ENCODE peak calls at places on chromosomes 13 and 19, in five cellular contexts. One of them, this sample, is unnamed.
A peak's percentile ranks its signal among the peaks of the same experiment; 100 is the strongest.

GRCh38 chr19:42473686-42474085 is 30.9 kb upstream of the CXCL17 start:
- DNase-seq in stromal cell of bone marrow: no peak
- DNase-seq in myocyte: no peak
- DNase-seq in uterus: no peak
- DNase-seq in WTC11: peak; percentile 29
- DNase-seq in this sample: no peak

GRCh38 chr13:50236898-50237318 is 221.7 kb downstream of the KCNRG start:
- DNase-seq in stromal cell of bone marrow: no peak
- DNase-seq in WTC11: no peak
- DNase-seq in myocyte: no peak
- DNase-seq in uterus: no peak
- DNase-seq in this sample: no peak

GRCh38 chr19:44869728-44870470 is 21.2 kb upstream of the TOMM40 start:
- DNase-seq in stromal cell of bone marrow: peak; percentile 46
- DNase-seq in WTC11: no peak
- DNase-seq in myocyte: peak; percentile 71
- DNase-seq in uterus: no peak
- DNase-seq in this sample: peak; percentile 84

GRCh38 chr13:111573362-111573761 is 252.9 kb downstream of the TEX29 start:
- DNase-seq in WTC11: no peak
- DNase-seq in stromal cell of bone marrow: no peak
- DNase-seq in uterus: no peak
- DNase-seq in myocyte: no peak
- DNase-seq in this sample: no peak

GRCh38 chr13:42893346-42893745 is 98.7 kb downstream of the EPSTI1 start:
- DNase-seq in stromal cell of bone marrow: peak; percentile 73
- DNase-seq in uterus: peak; percentile 23
- DNase-seq in myocyte: peak; percentile 36
- DNase-seq in WTC11: no peak
- DNase-seq in this sample: no peak

GRCh38 chr19:50377051-50377441 is 789 bp downstream of the NR1H2 start:
- DNase-seq in uterus: peak; percentile 46
- DNase-seq in myocyte: no peak
- DNase-seq in stromal cell of bone marrow: no peak
- DNase-seq in WTC11: peak; percentile 90
- DNase-seq in this sample: peak; percentile 50

GRCh38 chr19:33998739-33999345 is 173.5 kb upstream of the LSM14A start:
- DNase-seq in myocyte: peak; percentile 1
- DNase-seq in stromal cell of bone marrow: no peak
- DNase-seq in uterus: no peak
- DNase-seq in WTC11: no peak
- DNase-seq in this sample: no peak

GRCh38 chr13:113935081-113935511 is 38.8 kb downstream of the C13orf46 start:
- DNase-seq in myocyte: no peak
- DNase-seq in WTC11: peak; percentile 38
- DNase-seq in uterus: peak; percentile 14
- DNase-seq in stromal cell of bone marrow: no peak
- DNase-seq in this sample: peak; percentile 62

GRCh38 chr19:10952809-10953208 is 8.0 kb upstream of the SMARCA4 start:
- DNase-seq in WTC11: no peak
- DNase-seq in uterus: no peak
- DNase-seq in myocyte: no peak
- DNase-seq in stromal cell of bone marrow: no peak
- DNase-seq in this sample: no peak

GRCh38 chr13:110329258-110329657 is 22.2 kb downstream of the COL4A2 start:
- DNase-seq in myocyte: peak; percentile 81
- DNase-seq in stromal cell of bone marrow: no peak
- DNase-seq in WTC11: no peak
- DNase-seq in uterus: no peak
- DNase-seq in this sample: no peak

GRCh38 chr19:33024398-33024797 is 40.3 kb downstream of the RHPN2 start:
- DNase-seq in stromal cell of bone marrow: no peak
- DNase-seq in uterus: no peak
- DNase-seq in myocyte: no peak
- DNase-seq in WTC11: no peak
- DNase-seq in this sample: no peak

GRCh38 chr19:48806518-48806817 is 4.4 kb downstream of the BCAT2 start:
- DNase-seq in stromal cell of bone marrow: no peak
- DNase-seq in uterus: peak; percentile 61
- DNase-seq in WTC11: peak; percentile 76
- DNase-seq in myocyte: peak; percentile 34
- DNase-seq in this sample: no peak

GRCh38 chr19:29188704-29189375 is 24.1 kb downstream of the UQCRFS1 start:
- DNase-seq in uterus: no peak
- DNase-seq in WTC11: no peak
- DNase-seq in myocyte: no peak
- DNase-seq in stromal cell of bone marrow: peak; percentile 34
- DNase-seq in this sample: no peak

GRCh38 chr19:48635263-48635965 is 1.8 kb downstream of the DBP start:
- DNase-seq in uterus: peak; percentile 75
- DNase-seq in stromal cell of bone marrow: no peak
- DNase-seq in myocyte: peak; percentile 76
- DNase-seq in WTC11: peak; percentile 73
- DNase-seq in this sample: peak; percentile 73

GRCh38 chr19:34431681-34432402 is 3.7 kb downstream of the UBA2 start:
- DNase-seq in WTC11: no peak
- DNase-seq in stromal cell of bone marrow: no peak
- DNase-seq in uterus: no peak
- DNase-seq in myocyte: no peak
- DNase-seq in this sample: no peak

GRCh38 chr13:33229446-33230177 is 55.9 kb downstream of the STARD13 start:
- DNase-seq in stromal cell of bone marrow: no peak
- DNase-seq in WTC11: no peak
- DNase-seq in myocyte: peak; percentile 96
- DNase-seq in uterus: no peak
- DNase-seq in this sample: no peak

GRCh38 chr13:105785436-105785835 is 750.0 kb downstream of the EFNB2 start:
- DNase-seq in WTC11: no peak
- DNase-seq in uterus: no peak
- DNase-seq in myocyte: no peak
- DNase-seq in stromal cell of bone marrow: no peak
- DNase-seq in this sample: no peak

GRCh38 chr19:35302446-35302845 is 10.5 kb downstream of the MAG start:
- DNase-seq in myocyte: no peak
- DNase-seq in uterus: no peak
- DNase-seq in stromal cell of bone marrow: no peak
- DNase-seq in WTC11: no peak
- DNase-seq in this sample: no peak

GRCh38 chr19:57212109-57212508 is 18.7 kb upstream of the AURKC start:
- DNase-seq in myocyte: no peak
- DNase-seq in WTC11: no peak
- DNase-seq in uterus: no peak
- DNase-seq in stromal cell of bone marrow: no peak
- DNase-seq in this sample: no peak

GRCh38 chr19:44732235-44733014 is 16.1 kb upstream of the BCL3 start:
- DNase-seq in stromal cell of bone marrow: no peak
- DNase-seq in WTC11: no peak
- DNase-seq in uterus: no peak
- DNase-seq in myocyte: no peak
- DNase-seq in this sample: peak; percentile 14

GRCh38 chr13:35953537-35954206 is 177.5 kb downstream of the DCLK1 start:
- DNase-seq in uterus: peak; percentile 92
- DNase-seq in WTC11: peak; percentile 53
- DNase-seq in myocyte: peak; percentile 91
- DNase-seq in stromal cell of bone marrow: peak; percentile 83
- DNase-seq in this sample: peak; percentile 70

GRCh38 chr13:50682002-50682401 is 161.5 kb downstream of the DLEU7 start:
- DNase-seq in WTC11: no peak
- DNase-seq in uterus: no peak
- DNase-seq in stromal cell of bone marrow: no peak
- DNase-seq in myocyte: no peak
- DNase-seq in this sample: no peak

GRCh38 chr19:16111909-16112752 is 442 bp downstream of the RAB8A start:
- DNase-seq in myocyte: no peak
- DNase-seq in stromal cell of bone marrow: no peak
- DNase-seq in WTC11: no peak
- DNase-seq in uterus: no peak
- DNase-seq in this sample: no peak

GRCh38 chr19:57511484-57511883 is 11.7 kb downstream of the ZNF773 start:
- DNase-seq in stromal cell of bone marrow: no peak
- DNase-seq in WTC11: no peak
- DNase-seq in myocyte: no peak
- DNase-seq in uterus: no peak
- DNase-seq in this sample: no peak

GRCh38 chr19:47344425-47344824 is 4.7 kb upstream of the DHX34 start:
- DNase-seq in myocyte: no peak
- DNase-seq in stromal cell of bone marrow: no peak
- DNase-seq in WTC11: no peak
- DNase-seq in uterus: no peak
- DNase-seq in this sample: no peak

GRCh38 chr19:42153606-42154405 is 21.6 kb upstream of the POU2F2 start:
- DNase-seq in uterus: no peak
- DNase-seq in WTC11: no peak
- DNase-seq in myocyte: no peak
- DNase-seq in stromal cell of bone marrow: no peak
- DNase-seq in this sample: no peak

GRCh38 chr13:113817860-113818691 is 45.8 kb downstream of the GAS6 start:
- DNase-seq in stromal cell of bone marrow: no peak
- DNase-seq in uterus: no peak
- DNase-seq in myocyte: no peak
- DNase-seq in WTC11: no peak
- DNase-seq in this sample: no peak

GRCh38 chr13:49641810-49642291 is 13.5 kb downstream of the ARL11 start:
- DNase-seq in WTC11: no peak
- DNase-seq in uterus: no peak
- DNase-seq in myocyte: peak; percentile 72
- DNase-seq in stromal cell of bone marrow: peak; percentile 92
- DNase-seq in this sample: peak; percentile 58

GRCh38 chr19:57248646-57249045 is 8.2 kb downstream of the ZNF805 start:
- DNase-seq in myocyte: no peak
- DNase-seq in uterus: no peak
- DNase-seq in WTC11: no peak
- DNase-seq in stromal cell of bone marrow: no peak
- DNase-seq in this sample: no peak

GRCh38 chr19:28855216-28855615 is 357.7 kb downstream of the UQCRFS1 start:
- DNase-seq in myocyte: no peak
- DNase-seq in uterus: no peak
- DNase-seq in stromal cell of bone marrow: no peak
- DNase-seq in WTC11: no peak
- DNase-seq in this sample: no peak

GRCh38 chr13:57632276-57633140 is 964 bp downstream of the PCDH17 start:
- DNase-seq in uterus: no peak
- DNase-seq in WTC11: peak; percentile 51
- DNase-seq in stromal cell of bone marrow: no peak
- DNase-seq in myocyte: no peak
- DNase-seq in this sample: peak; percentile 24